ENCODE peak calls at places on chromosomes 1 and 21, in ten cellular contexts. Y, V, T, Z, W, R, C, H, N and E are unnamed samples.

GRCh38 chr1:65178235-65178634 is 30.2 kb downstream of the AK4 start:
- DNase-seq in T (no peak), Z (no peak), R (no peak), C (no peak), N (no peak), W (peak), H (no peak), Y (no peak), V (no peak), E (no peak)

GRCh38 chr1:39332291-39332690 is 127.8 kb downstream of the MACF1 start:
- DNase-seq in W (no peak), N (no peak), R (no peak), Z (no peak), T (no peak), H (peak), C (no peak), V (no peak), Y (no peak), E (peak)

GRCh38 chr1:10692401-10693021 is 103.9 kb downstream of the CASZ1 start:
- DNase-seq in W (peak), Z (no peak), T (peak), R (peak), V (peak), N (no peak), C (peak), H (no peak), Y (no peak), E (no peak)

GRCh38 chr1:44442791-44443190 is 37.7 kb downstream of the RNF220 start:
- DNase-seq in C (no peak), V (no peak), Y (no peak), H (peak), R (no peak), W (no peak), Z (no peak), N (no peak), T (no peak), E (no peak)

GRCh38 chr1:84634536-84635205 is 55.6 kb downstream of the SSX2IP start:
- DNase-seq in C (no peak), V (no peak), Y (no peak), R (no peak), T (no peak), H (no peak), N (no peak), W (no peak), Z (no peak), E (no peak)

GRCh38 chr1:176765608-176766007 is 302.6 kb downstream of the PAPPA2 start:
- DNase-seq in R (no peak), Y (no peak), V (no peak), Z (no peak), N (no peak), W (no peak), C (no peak), T (no peak), H (no peak), E (no peak)

GRCh38 chr21:39633770-39634181 is 21.0 kb downstream of the B3GALT5 start:
- DNase-seq in N (peak), W (no peak), R (no peak), T (no peak), Z (peak), V (no peak), C (no peak), H (peak), Y (no peak), E (peak)

GRCh38 chr1:52288286-52288685 is 77.7 kb downstream of the CC2D1B start:
- DNase-seq in Y (no peak), V (no peak), H (peak), N (peak), Z (no peak), T (no peak), R (no peak), C (no peak), W (no peak), E (peak)

GRCh38 chr1:239386453-239387303 is at the start of gene CHRM3:
- DNase-seq in R (no peak), Y (peak), H (peak), T (peak), Z (no peak), C (peak), W (peak), V (peak), N (no peak), E (peak)